ENCODE peak calls at places on chromosomes 6 and 20, in four cellular contexts. A, O, W and C are unnamed samples.

GRCh38 chr20:43721097-43721428 is 5.7 kb downstream of the GTSF1L start:
- DNase-seq in A (no peak), W (no peak), O (no peak), C (no peak)

GRCh38 chr20:21105429-21106170 is 558 bp downstream of the LINC00237 start:
- DNase-seq in W (no peak), O (no peak), A (no peak), C (peak)

GRCh38 chr20:5013682-5014447 is 12.6 kb upstream of the SLC23A2 start:
- DNase-seq in W (no peak), A (no peak), O (no peak), C (no peak)

GRCh38 chr6:27867941-27868705 is 44.1 kb downstream of the OR2B2 start:
- DNase-seq in W (no peak), O (no peak), A (no peak), C (no peak)

GRCh38 chr6:125099211-125100017 is 54.2 kb upstream of the TPD52L1 start:
- DNase-seq in W (peak), O (no peak), A (peak), C (peak)

GRCh38 chr6:147131728-147132127 is 72.5 kb upstream of the STXBP5 start:
- DNase-seq in O (no peak), A (peak), W (peak), C (no peak)

GRCh38 chr6:148959008-148959407 is 212.2 kb downstream of the UST start:
- DNase-seq in A (no peak), O (no peak), W (no peak), C (no peak)

GRCh38 chr6:63267046-63267445 is 52.7 kb downstream of the LGSN start:
- DNase-seq in W (no peak), A (no peak), O (no peak), C (no peak)

GRCh38 chr20:48817367-48818030 is 10.3 kb downstream of the PREX1 start:
- DNase-seq in W (no peak), A (no peak), O (no peak), C (no peak)

GRCh38 chr6:39823187-39823815 is 31.1 kb downstream of the DAAM2 start:
- DNase-seq in O (no peak), W (no peak), A (no peak), C (no peak)

GRCh38 chr6:157744202-157744601 is 78.8 kb upstream of the SNX9 start:
- DNase-seq in A (no peak), W (no peak), O (no peak), C (no peak)

GRCh38 chr20:50536333-50536732 is 26.1 kb downstream of the PTPN1 start:
- DNase-seq in W (no peak), A (no peak), O (no peak), C (no peak)

GRCh38 chr20:20196610-20197009 is 144.3 kb downstream of the CFAP61 start:
- DNase-seq in O (peak), A (no peak), W (no peak), C (no peak)

GRCh38 chr20:43243672-43244269 is 54.1 kb upstream of the PTPRT start:
- DNase-seq in W (peak), O (no peak), A (peak), C (peak)

GRCh38 chr6:148423601-148424270 is 81.1 kb downstream of the SASH1 start:
- DNase-seq in W (no peak), O (no peak), A (no peak), C (no peak)

GRCh38 chr20:54133434-54134427 is 40.1 kb downstream of the CYP24A1 start:
- DNase-seq in A (peak), W (no peak), O (peak), C (no peak)

GRCh38 chr6:710601-711571 is 17.9 kb upstream of the EXOC2 start:
- DNase-seq in A (peak), W (no peak), O (no peak), C (peak)

GRCh38 chr6:54525731-54526130 is 217.5 kb downstream of the TINAG start:
- DNase-seq in W (no peak), A (no peak), O (no peak), C (no peak)

GRCh38 chr6:167952512-167952859 is 45.0 kb upstream of the KIF25 start:
- DNase-seq in W (no peak), O (no peak), A (no peak), C (no peak)

GRCh38 chr6:88165877-88166492 is at the start of gene CNR1:
- DNase-seq in W (peak), O (no peak), A (peak), C (peak)

GRCh38 chr20:4169360-4170214 is 154.2 kb upstream of the RNF24 start:
- DNase-seq in W (no peak), O (no peak), A (no peak), C (no peak)

GRCh38 chr6:169174516-169175359 is 78.9 kb downstream of the THBS2 start:
- DNase-seq in W (peak), O (no peak), A (no peak), C (no peak)

GRCh38 chr20:38201356-38201755 is 36.3 kb upstream of the TGM2 start:
- DNase-seq in A (peak), O (no peak), W (peak), C (no peak)

GRCh38 chr6:169812257-169812644 is 60.8 kb downstream of the ERMARD start:
- DNase-seq in A (no peak), W (no peak), O (no peak), C (no peak)

GRCh38 chr6:2244261-2245102 is 923 bp downstream of the GMDS start:
- DNase-seq in W (no peak), A (no peak), O (peak), C (peak)

GRCh38 chr6:119612176-119612870 is 262.8 kb upstream of the MAN1A1 start:
- DNase-seq in W (no peak), O (peak), A (no peak), C (no peak)

GRCh38 chr6:34414999-34415858 is 10.6 kb downstream of the RPS10 start:
- DNase-seq in O (peak), W (peak), A (peak), C (no peak)

GRCh38 chr6:2970753-2971419 is 481 bp downstream of the SERPINB6 start:
- DNase-seq in W (peak), A (peak), O (no peak), C (peak)

GRCh38 chr20:35888659-35889058 is 65.6 kb downstream of the SCAND1 start:
- DNase-seq in W (no peak), A (no peak), O (no peak), C (no peak)

GRCh38 chr20:43536817-43537440 is 21.9 kb upstream of the SGK2 start:
- DNase-seq in O (peak), A (no peak), W (no peak), C (no peak)

GRCh38 chr6:137967689-137968467 is 100.8 kb downstream of the TNFAIP3 start:
- DNase-seq in W (no peak), A (no peak), O (no peak), C (no peak)

GRCh38 chr6:3749991-3750323 is 1.6 kb downstream of the PXDC1 start:
- DNase-seq in A (no peak), W (peak), O (peak), C (no peak)

GRCh38 chr6:67493682-67494081 is 1141.4 kb upstream of the ADGRB3 start:
- DNase-seq in A (no peak), W (no peak), O (no peak), C (no peak)

GRCh38 chr6:109165392-109165964 is 70.2 kb downstream of the CEP57L1 start:
- DNase-seq in A (peak), W (peak), O (peak), C (no peak)

GRCh38 chr6:38371312-38371672 is 268.4 kb downstream of the BTBD9 start:
- DNase-seq in O (no peak), W (no peak), A (no peak), C (no peak)

GRCh38 chr6:27205375-27206278 is 41.9 kb upstream of the PRSS16 start:
- DNase-seq in W (peak), O (no peak), A (no peak), C (peak)

GRCh38 chr6:408599-409102 is 17.1 kb downstream of the IRF4 start:
- DNase-seq in O (peak), A (peak), W (peak), C (peak)

GRCh38 chr20:49188101-49188784 is at the start of gene STAU1:
- DNase-seq in A (peak), O (peak), W (peak), C (peak)

GRCh38 chr6:30963641-30964040 is 19.9 kb upstream of the MUC21 start:
- DNase-seq in A (no peak), W (no peak), O (no peak), C (no peak)

GRCh38 chr20:62668441-62669027 is 26.2 kb downstream of the SLCO4A1 start:
- DNase-seq in W (peak), A (peak), O (peak), C (peak)
- TF ChIP-seq HMGXB4 in W (no peak), A (no peak), O (peak), C (no peak)

GRCh38 chr6:161188547-161189465 is 85.1 kb downstream of the AGPAT4 start:
- DNase-seq in W (no peak), O (no peak), A (no peak), C (no peak)
- TF ChIP-seq HMGXB4 in W (no peak), O (no peak), A (no peak), C (no peak)

DNA sequence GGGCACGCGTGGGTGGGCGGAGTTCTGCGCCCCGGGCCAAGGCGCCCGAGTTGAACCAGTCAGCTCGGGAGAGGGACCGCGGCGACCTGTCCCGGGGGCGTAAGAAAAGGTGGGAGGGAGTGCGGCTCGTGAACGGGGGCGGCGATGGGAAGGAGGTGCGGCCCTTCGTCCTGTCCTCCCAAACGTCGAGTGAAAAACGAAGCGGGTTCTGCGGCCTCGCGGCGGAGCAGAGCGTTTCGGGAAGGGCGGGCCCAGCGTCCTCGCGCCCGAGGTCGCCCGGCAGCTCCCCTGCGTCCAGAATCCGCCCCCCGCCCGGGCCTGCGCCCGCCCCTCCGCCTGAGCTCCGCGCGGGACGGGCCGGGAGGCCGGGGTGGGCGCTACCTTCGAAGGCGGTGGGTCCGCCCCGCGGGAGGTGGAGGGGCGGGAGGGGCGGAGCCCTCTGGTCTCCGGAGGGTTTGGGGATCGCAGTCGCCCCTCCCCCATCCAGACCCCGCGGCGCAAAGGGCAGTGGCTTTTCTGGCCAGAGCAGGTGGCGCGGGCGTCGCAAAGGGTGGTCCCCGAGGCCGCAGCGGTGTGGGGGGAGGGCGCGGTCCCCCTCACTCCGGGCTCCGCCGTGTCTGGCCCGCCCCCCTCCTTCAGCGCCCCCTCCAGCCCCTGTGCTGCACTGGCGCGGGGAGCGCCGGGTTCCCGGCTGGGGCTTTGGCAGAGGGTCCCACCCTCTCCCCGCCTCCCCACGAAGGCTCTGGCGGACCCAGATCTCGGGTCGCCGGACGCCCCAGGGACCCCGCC is 838 bp downstream of the STMN3 start:
- DNase-seq in O (peak), A (no peak), W (peak), C (peak)
- TF ChIP-seq HMGXB4 in O (no peak), A (no peak), W (no peak), C (no peak)

GRCh38 chr6:135520781-135521180 is 23.2 kb upstream of the AHI1 start:
- DNase-seq in A (no peak), O (no peak), W (no peak), C (no peak)
- TF ChIP-seq HMGXB4 in A (no peak), O (no peak), W (no peak), C (no peak)

GRCh38 chr6:16103708-16104107 is 25.2 kb upstream of the MYLIP start:
- DNase-seq in W (no peak), A (no peak), O (no peak), C (no peak)

GRCh38 chr6:16105056-16105455 is 23.8 kb upstream of the MYLIP start:
- DNase-seq in W (no peak), A (no peak), O (no peak), C (no peak)

GRCh38 chr6:16105874-16106273 is 23.0 kb upstream of the MYLIP start:
- DNase-seq in W (no peak), A (no peak), O (no peak), C (no peak)

GRCh38 chr6:16102208-16102607 is 26.7 kb upstream of the MYLIP start:
- DNase-seq in O (no peak), W (no peak), A (no peak), C (no peak)

GRCh38 chr6:16104624-16105023 is 24.3 kb upstream of the MYLIP start:
- DNase-seq in O (no peak), A (no peak), W (peak), C (no peak)
- TF ChIP-seq HMGXB4 in O (no peak), A (no peak), W (no peak), C (no peak)

GRCh38 chr6:131999545-132000146 is 48.5 kb upstream of the CCN2 start:
- DNase-seq in O (no peak), A (no peak), W (no peak), C (no peak)

GRCh38 chr6:131998255-131998982 is 47.2 kb upstream of the CCN2 start:
- DNase-seq in O (no peak), A (no peak), W (no peak), C (no peak)

GRCh38 chr6:131997450-131998153 is 46.4 kb upstream of the CCN2 start:
- DNase-seq in W (no peak), A (no peak), O (peak), C (no peak)

GRCh38 chr6:131992557-131992956 is 41.4 kb upstream of the CCN2 start:
- DNase-seq in A (no peak), W (no peak), O (no peak), C (no peak)

DNA sequence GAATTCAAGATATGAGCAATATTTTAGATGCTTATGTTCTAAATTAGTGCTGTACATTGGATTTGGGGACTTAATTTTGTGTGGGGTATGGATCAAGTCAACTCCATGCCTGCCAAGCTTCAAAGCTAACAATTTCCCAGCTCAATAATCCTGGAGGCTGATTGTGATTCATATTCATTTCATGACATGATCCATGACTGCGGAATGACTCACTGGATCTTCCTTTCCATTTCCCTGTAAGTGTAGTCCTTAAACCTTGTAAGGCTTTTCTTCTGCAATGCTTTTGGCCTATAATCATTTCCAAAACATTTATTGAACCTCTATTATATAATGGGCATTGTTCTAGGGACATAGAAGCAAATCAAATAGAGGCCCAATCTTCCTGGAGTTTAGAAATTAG is 44.8 kb upstream of the CCN2 start:
- DNase-seq in O (no peak), A (peak), W (no peak), C (no peak)
- TF ChIP-seq HMGXB4 in O (no peak), A (no peak), W (no peak), C (no peak)

DNA sequence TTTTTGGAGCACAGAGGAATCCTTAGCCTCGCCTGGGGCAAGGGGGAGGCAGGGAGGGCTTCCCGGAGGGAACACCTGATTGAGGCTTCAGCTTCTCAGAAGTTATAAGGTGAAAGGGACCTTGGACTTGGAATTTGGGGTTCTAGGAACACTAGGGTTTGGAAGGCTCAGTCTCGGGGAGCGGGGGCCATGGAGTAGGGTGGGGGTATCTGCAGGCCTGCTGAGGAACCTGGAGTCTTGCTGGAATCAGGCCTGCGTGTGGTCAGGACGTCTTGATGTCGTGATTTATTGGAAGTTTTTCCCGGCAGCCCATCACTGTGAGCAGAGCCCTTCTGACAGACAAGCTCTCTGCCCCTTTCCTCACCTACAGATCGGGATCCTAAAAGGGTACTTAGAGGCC is 50.7 kb downstream of the EFCAB8 start:
- DNase-seq in W (no peak), A (no peak), O (no peak), C (no peak)
- TF ChIP-seq HMGXB4 in W (no peak), A (no peak), O (no peak), C (no peak)

GRCh38 chr20:8523684-8524083 is 391.6 kb downstream of the PLCB1 start:
- DNase-seq in W (no peak), A (peak), O (no peak), C (peak)

GRCh38 chr20:8527998-8528397 is 395.9 kb downstream of the PLCB1 start:
- DNase-seq in W (no peak), A (peak), O (no peak), C (no peak)

GRCh38 chr20:8519887-8520286 is 387.8 kb downstream of the PLCB1 start:
- DNase-seq in A (no peak), W (no peak), O (no peak), C (no peak)

GRCh38 chr20:8522191-8522590 is 390.1 kb downstream of the PLCB1 start:
- DNase-seq in A (no peak), O (no peak), W (no peak), C (no peak)

DNA sequence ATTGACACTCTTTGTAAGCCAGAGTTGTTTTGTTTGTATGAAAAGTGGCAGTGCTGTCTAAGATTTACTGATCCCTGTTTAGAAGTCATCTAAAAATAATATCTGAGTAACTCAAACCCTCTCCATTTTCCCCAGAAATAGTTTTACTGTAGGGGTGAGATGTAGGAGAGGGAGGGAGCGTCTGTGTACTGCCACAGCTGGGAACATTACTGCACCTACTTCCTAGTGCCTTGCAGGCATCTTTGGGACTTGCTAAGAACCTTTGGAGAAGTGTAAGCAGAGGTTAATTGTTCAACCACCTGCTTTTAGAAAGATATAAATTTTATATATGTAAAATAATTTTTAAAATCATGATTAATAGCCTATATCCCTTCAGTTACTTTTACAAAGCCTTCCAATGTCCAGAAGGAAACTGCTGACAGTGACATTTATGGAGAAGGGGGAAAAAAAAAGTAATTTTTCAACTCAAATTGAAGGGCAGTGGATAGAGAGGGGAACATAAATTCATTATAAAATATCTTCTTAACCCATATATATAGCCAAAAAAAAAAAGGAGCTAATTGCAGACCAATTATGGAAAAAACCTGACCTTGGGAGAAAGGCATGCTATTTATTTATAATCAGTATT is 392.8 kb downstream of the PLCB1 start:
- DNase-seq in W (no peak), A (no peak), O (no peak), C (no peak)
- TF ChIP-seq HMGXB4 in W (no peak), A (no peak), O (no peak), C (no peak)

DNA sequence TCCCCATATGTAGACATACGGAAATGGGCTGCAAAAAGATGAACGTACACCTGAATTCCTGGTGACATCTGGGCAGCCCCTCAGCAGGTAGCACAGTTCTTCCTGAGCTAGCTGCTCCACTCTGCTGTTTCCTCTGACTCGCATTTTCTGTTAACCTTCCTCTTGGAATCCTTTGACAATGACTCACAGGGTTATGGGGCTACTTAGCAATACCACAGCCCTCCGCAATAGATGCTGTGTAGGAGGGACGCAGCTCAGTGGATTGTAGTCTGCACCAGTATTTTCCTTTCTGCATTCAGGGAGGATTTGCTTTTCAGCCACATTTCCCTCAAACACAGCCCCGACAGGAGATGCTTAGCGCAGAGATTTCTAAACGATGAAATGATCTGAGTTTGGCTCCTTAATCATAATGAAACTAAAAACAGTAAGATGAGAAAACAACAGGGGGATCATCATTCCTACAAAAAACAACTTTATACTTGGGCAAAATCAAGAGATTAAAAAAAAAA is 12.4 kb downstream of the BACH2 start:
- DNase-seq in O (no peak), W (peak), A (peak), C (no peak)
- TF ChIP-seq HMGXB4 in O (no peak), W (no peak), A (no peak), C (no peak)